ENCODE peak calls at places on chromosomes 7 and 10, in four cellular contexts. T, Q, R and H are unnamed samples.

GRCh38 chr10:61621538-61622150 is 41.1 kb upstream of the CABCOCO1 start:
- DNase-seq in T (no peak), Q (no peak), R (no peak), H (no peak)

GRCh38 chr7:150379590-150380379 is 655 bp downstream of the ZNF775 start:
- DNase-seq in T (no peak), Q (no peak), R (no peak), H (peak)

GRCh38 chr7:20783716-20784310 is 2.9 kb downstream of the SP8 start:
- DNase-seq in T (no peak), Q (no peak), R (no peak), H (peak)

GRCh38 chr7:32077806-32078205 is 7.6 kb upstream of the PDE1C start:
- DNase-seq in T (no peak), Q (no peak), R (no peak), H (no peak)

GRCh38 chr10:68895041-68895440 is 6.1 kb upstream of the DDX50 start:
- DNase-seq in T (no peak), Q (no peak), R (no peak), H (no peak)

GRCh38 chr10:17562572-17562971 is 54.6 kb downstream of the HACD1 start:
- DNase-seq in T (no peak), Q (no peak), R (no peak), H (no peak)

GRCh38 chr10:93384006-93384405 is 98.1 kb downstream of the MYOF start:
- DNase-seq in T (no peak), Q (no peak), R (peak), H (no peak)

GRCh38 chr7:21191317-21192073 is 236.4 kb upstream of the SP4 start:
- DNase-seq in T (no peak), Q (no peak), R (no peak), H (no peak)

GRCh38 chr10:49613882-49614241 is at the start of gene CHAT:
- DNase-seq in T (no peak), Q (no peak), R (no peak), H (no peak)

GRCh38 chr7:136807598-136807997 is 60.9 kb upstream of the CHRM2 start:
- DNase-seq in T (no peak), Q (no peak), R (no peak), H (no peak)

GRCh38 chr10:12360461-12360860 is 11.1 kb downstream of the CAMK1D start:
- DNase-seq in T (no peak), Q (no peak), R (no peak), H (no peak)

GRCh38 chr7:124764847-124765400 is 668 bp downstream of the GPR37 start:
- DNase-seq in T (peak), Q (peak), R (no peak), H (peak)

GRCh38 chr7:85567983-85568382 is 381.1 kb upstream of the SEMA3D start:
- DNase-seq in T (no peak), Q (no peak), R (no peak), H (no peak)

GRCh38 chr10:97759157-97759980 is 12.4 kb downstream of the SFRP5 start:
- DNase-seq in T (peak), Q (peak), R (no peak), H (peak)

GRCh38 chr10:133261726-133262325 is 14.8 kb downstream of the ADAM8 start:
- DNase-seq in T (peak), Q (peak), R (no peak), H (peak)